ENCODE peak calls at places on chromosomes 4 and X, in four cellular contexts. C, S, H and Y are unnamed samples.

GRCh38 chrX:40085086-40085551 is 12.6 kb downstream of the BCOR start:
- DNase-seq in C (no peak), S (peak; percentile 78), H (no peak), Y (peak; percentile 64)

GRCh38 chr4:139014391-139015268 is 951 bp upstream of the NOCT start:
- DNase-seq in C (no peak), S (peak; percentile 95), H (no peak), Y (peak; percentile 30)

GRCh38 chrX:70410921-70411320 is 12.2 kb upstream of the GDPD2 start:
- DNase-seq in C (no peak), S (no peak), H (no peak), Y (no peak)

GRCh38 chr4:109026588-109026987 is 263.7 kb upstream of the ETNPPL start:
- DNase-seq in C (no peak), S (peak; percentile 14), H (no peak), Y (no peak)

GRCh38 chrX:55004231-55004630 is 4.1 kb downstream of the APEX2 start:
- DNase-seq in C (no peak), S (no peak), H (no peak), Y (no peak)

GRCh38 chr4:65670331-65671031 is at the start of gene EPHA5:
- DNase-seq in C (peak; percentile 33), S (peak; percentile 80), H (no peak), Y (peak; percentile 94)

GRCh38 chrX:42948723-42949122 is 170.8 kb upstream of the PPP1R2C start:
- DNase-seq in C (no peak), S (no peak), H (no peak), Y (no peak)

GRCh38 chr4:101953949-101954348 is 163.4 kb downstream of the BANK1 start:
- DNase-seq in C (no peak), S (peak; percentile 93), H (no peak), Y (peak; percentile 14)

GRCh38 chrX:39762266-39762841 is 335.4 kb downstream of the BCOR start:
- DNase-seq in C (no peak), S (peak; percentile 45), H (no peak), Y (no peak)

GRCh38 chr4:98260047-98260578 is 1.1 kb upstream of the RAP1GDS1 start:
- DNase-seq in C (peak; percentile 33), S (peak; percentile 47), H (peak; percentile 9), Y (peak; percentile 39)

GRCh38 chr4:152957437-152958185 is 21.5 kb downstream of the FHDC1 start:
- DNase-seq in C (no peak), S (no peak), H (no peak), Y (no peak)

GRCh38 chrX:103845165-103845653 is 13.2 kb upstream of the RAB9B start:
- DNase-seq in C (peak; percentile 56), S (peak; percentile 83), H (no peak), Y (peak; percentile 17)

GRCh38 chr4:2905544-2905943 is 57.7 kb downstream of the NOP14 start:
- DNase-seq in C (no peak), S (no peak), H (no peak), Y (no peak)